ENCODE peak calls at places on chromosomes 5 and 9, in seven cellular contexts. B is SK-N-MC, Z is sigmoid colon, U is stomach, F is HL-60, K is esophagus muscularis mucosa, M is GM23338. Y is an unnamed sample.

GRCh38 chr9:123069010-123069481 is 35.6 kb downstream of the GPR21 start:
- DNase-seq in F (no peak), Z (no peak), K (no peak), B (no peak), U (no peak), M (no peak), Y (no peak)

GRCh38 chr5:16700081-16700480 is 83.3 kb upstream of the RETREG1 start:
- DNase-seq in K (no peak), F (no peak), B (no peak), M (no peak), Z (no peak), U (no peak), Y (no peak)

GRCh38 chr9:120619751-120620655 is 40.0 kb upstream of the CDK5RAP2 start:
- DNase-seq in F (peak; percentile 41), B (peak; percentile 86), M (peak; percentile 84), Z (no peak), U (peak; percentile 68), K (no peak), Y (peak; percentile 13)

GRCh38 chr5:158845941-158846340 is 253.8 kb downstream of the EBF1 start:
- DNase-seq in Z (no peak), U (no peak), B (no peak), K (peak; percentile 31), F (no peak), M (no peak), Y (no peak)

GRCh38 chr9:14935917-14936316 is 25.7 kb upstream of the FREM1 start:
- DNase-seq in F (no peak), M (no peak), K (no peak), B (peak; percentile 95), U (no peak), Z (no peak), Y (no peak)

GRCh38 chr9:22447607-22448305 is 1.1 kb downstream of the DMRTA1 start:
- DNase-seq in M (peak; percentile 31), F (no peak), Z (no peak), K (no peak), U (peak; percentile 30), B (no peak), Y (no peak)

GRCh38 chr5:132466453-132467291 is 23.9 kb downstream of the IRF1 start:
- DNase-seq in K (no peak), Z (peak; percentile 66), M (no peak), U (peak; percentile 51), B (no peak), F (peak; percentile 71), Y (no peak)

GRCh38 chr9:126523621-126524111 is 90.1 kb upstream of the LMX1B start:
- DNase-seq in F (no peak), U (no peak), B (no peak), K (no peak), Z (peak; percentile 68), M (no peak), Y (no peak)

GRCh38 chr5:38367966-38368365 is 109.6 kb downstream of the EGFLAM start:
- DNase-seq in F (no peak), M (no peak), Z (no peak), U (no peak), K (no peak), B (no peak), Y (no peak)

GRCh38 chr5:65152131-65152530 is 329.6 kb downstream of the ADAMTS6 start:
- DNase-seq in U (no peak), B (no peak), M (no peak), K (no peak), F (no peak), Z (no peak), Y (no peak)

GRCh38 chr5:57277085-57277484 is 103.2 kb downstream of the GPBP1 start:
- DNase-seq in K (no peak), Z (no peak), U (no peak), M (peak; percentile 42), B (peak; percentile 30), F (no peak), Y (no peak)

GRCh38 chr5:27087820-27088219 is 49.4 kb upstream of the CDH9 start:
- DNase-seq in Z (no peak), U (no peak), K (no peak), B (no peak), M (no peak), F (no peak), Y (no peak)

GRCh38 chr9:76177924-76178323 is 216.3 kb downstream of the RFK start:
- DNase-seq in Z (no peak), F (no peak), K (no peak), B (no peak), M (no peak), U (no peak), Y (no peak)
- TF ChIP-seq POLR2AphosphoS5 in Z (no peak), F (no peak), K (no peak), B (no peak), M (no peak), U (no peak), Y (no peak)

GRCh38 chr9:108933231-108933630 is 693 bp downstream of the ELP1 start:
- DNase-seq in Z (no peak), U (no peak), B (no peak), K (no peak), M (no peak), F (peak; percentile 7), Y (no peak)

GRCh38 chr9:108939975-108940374 is 5.8 kb downstream of the ABITRAM start:
- DNase-seq in Z (no peak), K (no peak), M (no peak), F (no peak), U (no peak), B (no peak), Y (no peak)

GRCh38 chr9:108937561-108938305 is 3.5 kb downstream of the ABITRAM start:
- DNase-seq in B (no peak), M (no peak), F (no peak), U (no peak), Z (no peak), K (no peak), Y (no peak)

GRCh38 chr9:108933641-108934322 is at the start of gene ELP1:
- DNase-seq in M (peak; percentile 96), B (peak; percentile 65), F (peak; percentile 83), K (peak; percentile 98), U (peak; percentile 92), Z (peak; percentile 96), Y (peak; percentile 86)

GRCh38 chr9:108934323-108934885 is at the start of gene ABITRAM:
- DNase-seq in M (peak; percentile 87), Z (peak; percentile 86), K (peak; percentile 93), B (no peak), U (peak; percentile 75), F (peak; percentile 66), Y (peak; percentile 78)
- TF ChIP-seq POLR2AphosphoS5 in M (no peak), Z (peak; percentile 23), K (no peak), B (no peak), U (peak; percentile 17), F (no peak), Y (no peak)

DNA sequence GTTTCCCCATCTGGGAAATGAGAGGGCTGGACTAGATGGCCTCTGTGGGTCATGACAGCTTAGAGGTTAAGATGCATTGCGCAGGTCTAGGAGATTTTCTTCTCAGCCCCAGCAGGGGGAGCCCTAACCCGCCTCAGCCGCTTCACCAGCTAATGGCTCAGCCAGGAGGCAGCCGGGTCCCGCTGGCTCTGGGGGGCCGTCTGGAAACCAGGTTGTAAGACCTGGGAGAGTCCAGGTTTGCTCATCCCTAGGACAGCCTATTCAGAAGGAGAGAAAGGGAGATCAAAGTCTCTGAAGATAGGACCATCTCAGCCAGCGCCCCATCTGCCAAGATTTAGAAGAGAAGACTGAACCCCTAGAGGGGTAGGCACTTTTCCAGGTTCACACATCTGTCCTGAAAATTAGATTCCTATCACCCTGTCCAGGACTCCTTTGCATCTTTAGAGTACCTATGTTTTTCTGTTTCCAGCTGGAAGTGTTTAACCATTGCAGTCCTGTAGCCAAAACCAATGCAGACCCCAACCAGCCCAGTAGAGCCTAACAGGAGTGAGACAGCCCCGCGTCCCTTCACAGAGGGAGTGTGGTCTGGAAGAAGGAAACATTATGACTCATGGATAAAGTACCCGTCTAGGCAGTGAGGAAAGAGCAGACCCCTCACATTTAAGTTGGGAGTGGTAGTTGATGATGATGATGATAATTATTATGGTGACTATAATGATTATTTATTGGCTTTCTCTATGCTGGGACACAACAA is 27.5 kb downstream of the SPARC start:
- DNase-seq in K (peak; percentile 94), F (peak; percentile 63), U (peak; percentile 73), Z (peak; percentile 93), M (peak; percentile 88), B (peak; percentile 20), Y (peak; percentile 44)
- TF ChIP-seq POLR2AphosphoS5 in K (no peak), F (no peak), U (no peak), Z (no peak), M (no peak), B (no peak), Y (no peak)

GRCh38 chr5:139667001-139667729 is 19.0 kb downstream of the CXXC5 start:
- DNase-seq in Z (no peak), U (no peak), K (no peak), B (no peak), F (no peak), M (no peak), Y (no peak)

GRCh38 chr5:139668924-139669680 is 21.0 kb downstream of the CXXC5 start:
- DNase-seq in K (no peak), B (no peak), M (no peak), Z (no peak), F (no peak), U (no peak), Y (no peak)

GRCh38 chr5:139669681-139670368 is 21.7 kb downstream of the CXXC5 start:
- DNase-seq in U (peak; percentile 37), Z (no peak), B (no peak), K (no peak), M (no peak), F (no peak), Y (peak; percentile 67)

GRCh38 chr5:139667730-139668063 is 19.5 kb downstream of the CXXC5 start:
- DNase-seq in U (no peak), Z (no peak), K (no peak), B (peak; percentile 42), F (no peak), M (no peak), Y (no peak)

DNA sequence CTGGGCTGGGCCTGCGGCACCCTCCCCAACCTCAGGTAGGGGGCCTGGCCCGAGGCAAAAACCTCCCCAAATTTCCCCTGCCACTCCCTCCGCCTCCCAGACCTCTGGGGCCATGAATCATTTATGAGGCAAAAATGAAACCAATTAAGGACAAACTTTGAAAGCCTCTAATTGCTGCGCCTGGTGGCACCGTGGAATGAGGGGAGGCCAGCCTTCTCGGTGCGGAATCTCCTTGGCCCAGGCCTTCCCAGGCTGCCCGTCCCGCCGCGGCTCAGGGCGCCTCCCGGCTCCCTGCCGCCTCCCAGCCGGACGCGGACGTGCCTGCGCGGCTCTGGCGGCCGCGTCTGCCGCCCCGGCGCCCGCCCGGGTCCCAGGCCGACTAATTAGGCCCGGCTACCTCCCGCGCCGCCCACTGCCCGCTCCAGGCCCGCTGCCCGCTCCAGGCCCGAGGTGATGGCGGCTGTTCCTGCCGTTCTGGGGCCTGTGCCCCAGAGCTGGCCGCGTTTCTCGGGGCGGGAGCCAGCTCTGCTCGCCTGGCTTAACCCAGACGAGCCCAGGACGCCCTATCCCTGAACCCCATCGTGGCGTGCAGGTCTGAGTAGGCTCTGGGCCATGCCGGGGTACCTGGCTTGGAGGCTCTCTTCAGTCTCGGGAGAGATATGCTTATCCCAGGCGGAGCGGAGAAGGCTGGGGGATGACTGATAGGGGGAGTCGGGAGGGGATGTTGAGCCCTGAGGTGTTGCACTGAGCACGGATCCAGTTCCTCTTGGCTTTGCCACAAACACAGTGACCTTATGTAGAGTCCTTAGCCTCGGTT is 20.1 kb downstream of the CXXC5 start:
- DNase-seq in M (peak; percentile 82), Z (no peak), U (peak; percentile 49), B (peak; percentile 32), K (no peak), F (no peak), Y (no peak)
- TF ChIP-seq POLR2AphosphoS5 in M (no peak), Z (no peak), U (no peak), B (peak; percentile 8), K (peak; percentile 36), F (peak; percentile 9), Y (no peak)

Y was measured in GM12891.